ENCODE peak calls at places on chromosome 4, in ten cellular contexts. K is GM04503; C is MCF 10A; T is bronchial epithelial cell; N is HFF-Myc; X is NB4; V is activated CD8-positive, alpha-beta T cell treated with anti-CD3 and anti-CD28 coated beads for 36 hours; E is WTC11; G is fibroblast of pulmonary artery; U is stimulated activated CD4-positive, alpha-beta T cell treated with anti-CD3 and anti-CD28 coated beads, Interleukin-12 subunit alpha, Interleukin-12 subunit beta, amount 100 ng/mL, for 24 hours. P is an unnamed sample.

GRCh38 chr4:14188214-14188613 is 560.7 kb upstream of the BOD1L1 start:
- DNase-seq in G (no peak), X (no peak), E (no peak), N (no peak), U (no peak), C (no peak), V (no peak), K (no peak), T (no peak), P (no peak)

GRCh38 chr4:185307136-185307950 is 88.4 kb downstream of the LRP2BP start:
- DNase-seq in C (peak), G (no peak), K (no peak), T (peak), V (no peak), N (no peak), E (no peak), U (no peak), X (no peak), P (peak)

GRCh38 chr4:112765317-112765989 is 128.5 kb downstream of the LARP7 start:
- DNase-seq in E (no peak), X (peak), G (peak), N (no peak), C (peak), K (no peak), T (peak), V (peak), U (no peak), P (peak)

GRCh38 chr4:177450421-177451107 is 8.3 kb upstream of the AGA start:
- DNase-seq in U (no peak), X (peak), V (no peak), G (peak), E (no peak), T (peak), K (no peak), C (peak), N (no peak), P (no peak)

GRCh38 chr4:42277291-42277690 is 120.0 kb upstream of the SHISA3 start:
- DNase-seq in G (no peak), N (no peak), V (no peak), E (no peak), U (no peak), K (no peak), T (peak), C (no peak), X (no peak), P (no peak)

GRCh38 chr4:27000820-27001219 is 140.2 kb downstream of the STIM2 start:
- DNase-seq in G (no peak), V (no peak), X (peak), U (no peak), C (peak), K (no peak), T (peak), E (no peak), N (no peak), P (peak)

GRCh38 chr4:8568068-8568668 is 12.0 kb upstream of the GPR78 start:
- DNase-seq in G (peak), E (no peak), V (no peak), U (no peak), X (no peak), N (no peak), T (no peak), K (no peak), C (no peak), P (peak)

GRCh38 chr4:88803600-88804096 is 106.0 kb upstream of the NAP1L5 start:
- DNase-seq in N (peak), T (peak), K (peak), X (peak), U (no peak), G (peak), C (peak), E (no peak), V (peak), P (no peak)

GRCh38 chr4:180665994-180666818 is 1577.0 kb upstream of the TENM3 start:
- DNase-seq in X (peak), U (no peak), G (peak), E (peak), C (peak), N (peak), K (peak), T (peak), V (peak), P (peak)

GRCh38 chr4:148069086-148070010 is 337.5 kb downstream of the ARHGAP10 start:
- DNase-seq in U (no peak), C (no peak), N (no peak), X (no peak), V (no peak), E (no peak), K (no peak), G (no peak), T (no peak), P (no peak)

GRCh38 chr4:85488416-85488815 is 13.5 kb downstream of the ARHGAP24 start:
- DNase-seq in G (no peak), K (no peak), C (no peak), T (no peak), V (no peak), E (no peak), U (no peak), N (no peak), X (no peak), P (no peak)

GRCh38 chr4:74059161-74059829 is 20.8 kb upstream of the CXCL3 start:
- DNase-seq in K (no peak), C (no peak), G (no peak), N (no peak), V (no peak), X (no peak), E (no peak), U (no peak), T (no peak), P (no peak)

GRCh38 chr4:102263024-102263787 is 82.1 kb downstream of the SLC39A8 start:
- DNase-seq in U (no peak), C (peak), E (no peak), X (peak), N (no peak), T (peak), K (peak), G (peak), V (peak), P (peak)

GRCh38 chr4:160373911-160374310 is 1271.0 kb downstream of the RAPGEF2 start:
- DNase-seq in V (no peak), G (no peak), U (no peak), C (no peak), T (peak), K (no peak), X (no peak), N (no peak), E (no peak), P (no peak)

GRCh38 chr4:17313194-17313593 is 198.7 kb downstream of the QDPR start:
- DNase-seq in V (no peak), E (no peak), X (no peak), C (no peak), G (no peak), N (no peak), U (no peak), T (no peak), K (no peak), P (no peak)

GRCh38 chr4:102809190-102809589 is 18.2 kb downstream of the UBE2D3 start:
- DNase-seq in T (no peak), X (peak), U (no peak), G (peak), E (no peak), V (no peak), N (no peak), C (no peak), K (no peak), P (no peak)